ENCODE peak calls at places on chromosome 12, in four cellular contexts. C, S, T and X are unnamed samples.

GRCh38 chr12:127761880-127762279 is 505.1 kb upstream of the TMEM132C start:
- DNase-seq in S (no peak), C (no peak), T (no peak), X (no peak)

GRCh38 chr12:50200507-50201273 is 33.5 kb upstream of the CERS5 start:
- DNase-seq in C (no peak), S (no peak), T (peak; percentile 81), X (peak; percentile 77)

GRCh38 chr12:1927751-1928351 is 9.4 kb upstream of the CACNA2D4 start:
- DNase-seq in C (peak; percentile 26), S (peak; percentile 19), T (no peak), X (no peak)

GRCh38 chr12:42180990-42181611 is 36.4 kb upstream of the GXYLT1 start:
- DNase-seq in T (peak; percentile 22), C (no peak), S (no peak), X (no peak)

GRCh38 chr12:109732321-109733305 is 19.0 kb downstream of the FAM222A start:
- DNase-seq in C (peak; percentile 22), T (no peak), S (no peak), X (no peak)

GRCh38 chr12:98221243-98221808 is 294.1 kb upstream of the TMPO start:
- DNase-seq in C (no peak), S (peak; percentile 29), T (no peak), X (no peak)

GRCh38 chr12:106598003-106598402 is 15.2 kb downstream of the RFX4 start:
- DNase-seq in T (no peak), C (no peak), S (no peak), X (peak; percentile 12)

GRCh38 chr12:117596968-117597367 is 235.5 kb upstream of the NOS1 start:
- DNase-seq in C (no peak), S (peak; percentile 25), T (no peak), X (no peak)

GRCh38 chr12:48890657-48891418 is 25.2 kb upstream of the RND1 start:
- DNase-seq in S (peak; percentile 90), C (peak; percentile 95), T (peak; percentile 62), X (peak; percentile 81)

GRCh38 chr12:62319058-62319457 is 58.9 kb downstream of the USP15 start:
- DNase-seq in S (no peak), T (no peak), C (no peak), X (no peak)

GRCh38 chr12:103737881-103738280 is 103.2 kb downstream of the NT5DC3 start:
- DNase-seq in T (no peak), C (no peak), S (no peak), X (peak; percentile 21)

GRCh38 chr12:102513739-102514138 is 33.4 kb upstream of the IGF1 start:
- DNase-seq in T (peak; percentile 15), C (no peak), S (peak; percentile 18), X (no peak)

GRCh38 chr12:128077211-128077916 is 189.6 kb upstream of the TMEM132C start:
- DNase-seq in T (no peak), C (no peak), S (no peak), X (no peak)

GRCh38 chr12:49767333-49767732 is 26.0 kb downstream of the TMBIM6 start:
- DNase-seq in S (peak; percentile 31), T (no peak), C (no peak), X (no peak)

GRCh38 chr12:93714382-93714781 is 37.2 kb downstream of the CRADD start:
- DNase-seq in S (peak; percentile 44), T (no peak), C (no peak), X (no peak)

GRCh38 chr12:106304001-106304421 is 1.5 kb downstream of the TCP11L2 start:
- DNase-seq in C (no peak), T (no peak), S (no peak), X (no peak)

GRCh38 chr12:50453872-50454271 is 50.9 kb upstream of the DIP2B start:
- DNase-seq in C (no peak), T (peak; percentile 37), S (no peak), X (peak; percentile 5)

GRCh38 chr12:120047072-120047471 is 58.0 kb downstream of the BICDL1 start:
- DNase-seq in T (no peak), C (no peak), S (no peak), X (no peak)

GRCh38 chr12:88142610-88142991 is 494 bp downstream of the TMTC3 start:
- DNase-seq in S (peak; percentile 53), C (peak; percentile 47), T (no peak), X (peak; percentile 0)

GRCh38 chr12:107610030-107610859 is 75.4 kb upstream of the PWP1 start:
- DNase-seq in T (peak; percentile 48), C (peak; percentile 85), S (peak; percentile 66), X (peak; percentile 34)

GRCh38 chr12:3534511-3534910 is 43.5 kb downstream of the PRMT8 start:
- DNase-seq in C (peak; percentile 15), T (no peak), S (no peak), X (no peak)

GRCh38 chr12:87120440-87120839 is 864.2 kb upstream of the MGAT4C start:
- DNase-seq in T (peak; percentile 2), S (no peak), C (no peak), X (no peak)

GRCh38 chr12:6165418-6165817 is 34.8 kb upstream of the CD9 start:
- DNase-seq in S (no peak), C (no peak), T (peak; percentile 80), X (peak; percentile 34)

GRCh38 chr12:131466306-131466705 is 244.6 kb upstream of the SFSWAP start:
- DNase-seq in T (no peak), S (no peak), C (peak; percentile 12), X (no peak)

GRCh38 chr12:401235-402126 is at the start of gene CCDC77:
- DNase-seq in C (peak; percentile 97), S (peak; percentile 96), T (peak; percentile 88), X (peak; percentile 93)

GRCh38 chr12:124456133-124456651 is 111.2 kb downstream of the NCOR2 start:
- DNase-seq in T (no peak), C (no peak), S (no peak), X (no peak)

GRCh38 chr12:133236556-133236955 is 879 bp upstream of the ANHX start:
- DNase-seq in C (no peak), S (no peak), T (no peak), X (no peak)

GRCh38 chr12:92030618-92031017 is 115.0 kb downstream of the BTG1 start:
- DNase-seq in S (no peak), C (no peak), T (peak; percentile 24), X (no peak)

GRCh38 chr12:108320503-108321293 is 18.4 kb downstream of the CMKLR1 start:
- DNase-seq in S (peak; percentile 42), C (peak; percentile 50), T (no peak), X (no peak)

DNA sequence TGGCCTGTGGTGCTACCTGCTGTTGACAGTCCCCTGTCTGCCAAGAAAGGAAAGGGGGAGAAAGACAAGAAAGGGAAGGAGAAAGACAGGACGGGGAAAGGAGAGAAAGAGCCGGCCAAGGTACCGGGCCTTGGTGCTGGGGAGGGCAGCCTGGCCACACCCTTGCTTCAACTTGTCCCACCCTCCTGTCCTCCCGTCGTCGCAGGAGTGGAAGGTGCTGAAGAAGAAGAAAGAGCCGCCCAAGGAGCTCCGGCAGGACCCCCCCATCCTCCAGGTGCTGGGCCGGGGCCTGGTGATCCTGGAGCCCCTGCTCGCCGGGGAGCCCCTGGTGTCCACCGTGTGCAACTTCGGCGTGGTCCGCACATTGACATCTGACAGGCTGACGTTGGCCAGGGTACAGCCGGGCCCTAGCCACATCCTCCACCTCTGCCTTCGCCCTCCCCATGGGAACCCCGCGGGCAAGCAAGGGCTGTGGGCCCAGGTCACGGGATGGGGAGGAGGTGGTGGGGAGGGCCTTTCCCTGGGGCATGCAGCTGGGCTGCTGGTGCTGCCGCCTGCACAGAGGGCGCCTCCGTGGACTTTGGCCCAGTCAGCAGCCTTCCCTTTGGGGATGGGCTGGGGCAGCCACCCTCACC is 2.9 kb upstream of the B3GNT4 start:
- DNase-seq in T (no peak), C (peak; percentile 61), S (no peak), X (no peak)
- H3K23ac ChIP-seq in T (no peak overlapping the region), C (no peak overlapping the region), S (no peak overlapping the region), X (no peak overlapping the region)

DNA sequence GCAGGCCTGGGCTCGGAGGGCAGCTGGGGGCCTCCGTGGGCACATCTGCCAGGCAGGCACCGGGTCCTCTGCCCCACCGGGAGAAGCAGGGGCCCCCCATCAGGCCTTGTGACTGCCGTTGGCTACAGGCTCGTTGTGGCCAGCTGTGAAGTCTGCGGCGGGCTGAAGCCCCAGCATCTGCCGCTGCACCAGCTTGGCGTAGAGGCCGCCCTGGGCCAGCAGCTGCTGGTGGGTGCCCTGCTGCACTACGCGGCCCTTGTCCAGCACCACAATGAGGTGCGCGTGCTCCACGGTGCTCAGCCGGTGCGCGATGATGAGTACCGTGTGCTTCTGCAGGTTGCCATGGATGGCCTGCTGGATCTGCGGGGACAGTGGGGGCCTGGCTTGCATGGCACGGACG is 33.9 kb upstream of the VPS37B start:
- DNase-seq in S (no peak), T (no peak), C (no peak), X (no peak)
- H3K23ac ChIP-seq in S (no peak overlapping the region), T (no peak overlapping the region), C (no peak overlapping the region), X (no peak overlapping the region)

GRCh38 chr12:12954361-12954760 is 2.4 kb upstream of the GPRC5D start:
- DNase-seq in T (peak; percentile 55), C (no peak), S (peak; percentile 14), X (no peak)
- H3K23ac ChIP-seq in T (no peak overlapping the region), C (no peak overlapping the region), S (no peak overlapping the region), X (no peak overlapping the region)

GRCh38 chr12:53500119-53500775 is 836 bp upstream of the TARBP2 start:
- DNase-seq in S (no peak), T (peak; percentile 65), C (no peak), X (no peak)

GRCh38 chr12:53500776-53501614 is at the start of gene TARBP2:
- DNase-seq in S (peak; percentile 100), T (peak; percentile 100), C (peak; percentile 100), X (peak; percentile 99)

GRCh38 chr12:53502331-53502730 is 1.2 kb downstream of the TARBP2 start:
- DNase-seq in C (no peak), T (no peak), S (no peak), X (no peak)

GRCh38 chr12:53502983-53503728 is 2.1 kb downstream of the TARBP2 start:
- DNase-seq in C (no peak), T (no peak), S (no peak), X (no peak)

GRCh38 chr12:53501615-53502181 is 615 bp downstream of the TARBP2 start:
- DNase-seq in T (no peak), S (no peak), C (no peak), X (no peak)
- H3K23ac ChIP-seq in T (peak overlapping the region; percentile 70), S (peak overlapping the region; percentile 87), C (no peak overlapping the region), X (no peak overlapping the region)